ENCODE peak calls at places on chromosomes 7 and 10, in five cellular contexts. One of them, this sample, is unnamed.

GRCh38 chr7:138898255-138898654 is 82.9 kb downstream of the KIAA1549 start:
- DNase-seq in astrocyte of the cerebellum: no peak
- DNase-seq in tibial nerve: no peak
- DNase-seq in brain microvascular endothelial cell: no peak
- DNase-seq in heart right ventricle: no peak
- DNase-seq in this sample: no peak

GRCh38 chr10:61857746-61858145 is 43.8 kb upstream of the ARID5B start:
- DNase-seq in astrocyte of the cerebellum: no peak
- DNase-seq in brain microvascular endothelial cell: no peak
- DNase-seq in tibial nerve: no peak
- DNase-seq in heart right ventricle: no peak
- DNase-seq in this sample: no peak

GRCh38 chr7:90225181-90225580 is 13.6 kb downstream of the STEAP2 start:
- DNase-seq in brain microvascular endothelial cell: no peak
- DNase-seq in tibial nerve: no peak
- DNase-seq in astrocyte of the cerebellum: no peak
- DNase-seq in heart right ventricle: no peak
- DNase-seq in this sample: no peak

GRCh38 chr7:90262438-90262837 is 17.5 kb downstream of the CFAP69 start:
- DNase-seq in tibial nerve: no peak
- DNase-seq in heart right ventricle: no peak
- DNase-seq in astrocyte of the cerebellum: no peak
- DNase-seq in brain microvascular endothelial cell: no peak
- DNase-seq in this sample: no peak

GRCh38 chr7:73828107-73828803 is 2.5 kb upstream of the CLDN4 start:
- DNase-seq in tibial nerve: no peak
- DNase-seq in astrocyte of the cerebellum: no peak
- DNase-seq in heart right ventricle: no peak
- DNase-seq in brain microvascular endothelial cell: peak
- DNase-seq in this sample: no peak

GRCh38 chr7:81956520-81956919 is 186.7 kb upstream of the HGF start:
- DNase-seq in heart right ventricle: peak
- DNase-seq in tibial nerve: no peak
- DNase-seq in brain microvascular endothelial cell: peak
- DNase-seq in astrocyte of the cerebellum: peak
- DNase-seq in this sample: peak

GRCh38 chr10:58064714-58065528 is 202.8 kb downstream of the IPMK start:
- DNase-seq in astrocyte of the cerebellum: peak
- DNase-seq in brain microvascular endothelial cell: peak
- DNase-seq in tibial nerve: no peak
- DNase-seq in heart right ventricle: peak
- DNase-seq in this sample: peak

GRCh38 chr7:112360681-112361080 is 89.6 kb upstream of the IFRD1 start:
- DNase-seq in tibial nerve: no peak
- DNase-seq in brain microvascular endothelial cell: no peak
- DNase-seq in astrocyte of the cerebellum: no peak
- DNase-seq in heart right ventricle: no peak
- DNase-seq in this sample: no peak

GRCh38 chr7:36763084-36763807 is 39.0 kb upstream of the AOAH start:
- DNase-seq in tibial nerve: no peak
- DNase-seq in brain microvascular endothelial cell: no peak
- DNase-seq in astrocyte of the cerebellum: no peak
- DNase-seq in heart right ventricle: no peak
- DNase-seq in this sample: no peak

GRCh38 chr7:12431886-12432285 is 28.2 kb upstream of the VWDE start:
- DNase-seq in tibial nerve: no peak
- DNase-seq in heart right ventricle: no peak
- DNase-seq in astrocyte of the cerebellum: no peak
- DNase-seq in brain microvascular endothelial cell: peak
- DNase-seq in this sample: no peak

GRCh38 chr10:85175635-85176034 is 847.2 kb downstream of the CCSER2 start:
- DNase-seq in heart right ventricle: no peak
- DNase-seq in brain microvascular endothelial cell: no peak
- DNase-seq in astrocyte of the cerebellum: no peak
- DNase-seq in tibial nerve: no peak
- DNase-seq in this sample: no peak

GRCh38 chr10:6213257-6213905 is 10.6 kb downstream of the PFKFB3 start:
- DNase-seq in heart right ventricle: no peak
- DNase-seq in brain microvascular endothelial cell: no peak
- DNase-seq in tibial nerve: no peak
- DNase-seq in astrocyte of the cerebellum: no peak
- DNase-seq in this sample: no peak

GRCh38 chr7:128103498-128104108 is 72.4 kb upstream of the LRRC4 start:
- DNase-seq in brain microvascular endothelial cell: no peak
- DNase-seq in astrocyte of the cerebellum: no peak
- DNase-seq in tibial nerve: peak
- DNase-seq in heart right ventricle: peak
- DNase-seq in this sample: no peak

GRCh38 chr7:76343294-76343930 is 15.4 kb downstream of the YWHAG start:
- DNase-seq in heart right ventricle: no peak
- DNase-seq in brain microvascular endothelial cell: peak
- DNase-seq in astrocyte of the cerebellum: no peak
- DNase-seq in tibial nerve: no peak
- DNase-seq in this sample: no peak

GRCh38 chr7:49324707-49325106 is 400.4 kb downstream of the CDC14C start:
- DNase-seq in tibial nerve: no peak
- DNase-seq in heart right ventricle: no peak
- DNase-seq in astrocyte of the cerebellum: no peak
- DNase-seq in brain microvascular endothelial cell: no peak
- DNase-seq in this sample: no peak

GRCh38 chr10:43408331-43408709 is 666 bp downstream of the HNRNPF start:
- DNase-seq in tibial nerve: no peak
- DNase-seq in brain microvascular endothelial cell: no peak
- DNase-seq in heart right ventricle: no peak
- DNase-seq in astrocyte of the cerebellum: no peak
- DNase-seq in this sample: no peak

GRCh38 chr10:15168296-15168780 is at the start of gene NMT2:
- DNase-seq in brain microvascular endothelial cell: no peak
- DNase-seq in heart right ventricle: peak
- DNase-seq in tibial nerve: no peak
- DNase-seq in astrocyte of the cerebellum: no peak
- DNase-seq in this sample: no peak

GRCh38 chr7:148884299-148885022 is 370 bp upstream of the EZH2 start:
- DNase-seq in tibial nerve: peak
- DNase-seq in astrocyte of the cerebellum: peak
- DNase-seq in heart right ventricle: peak
- DNase-seq in brain microvascular endothelial cell: peak
- DNase-seq in this sample: peak

GRCh38 chr7:107924841-107925490 is 34.0 kb downstream of the DLD start:
- DNase-seq in heart right ventricle: no peak
- DNase-seq in brain microvascular endothelial cell: no peak
- DNase-seq in astrocyte of the cerebellum: no peak
- DNase-seq in tibial nerve: no peak
- DNase-seq in this sample: no peak

GRCh38 chr10:31586708-31587107 is 267.7 kb downstream of the ZEB1 start:
- DNase-seq in brain microvascular endothelial cell: no peak
- DNase-seq in tibial nerve: no peak
- DNase-seq in astrocyte of the cerebellum: no peak
- DNase-seq in heart right ventricle: peak
- DNase-seq in this sample: no peak

GRCh38 chr7:143391462-143392404 is 10.6 kb downstream of the ZYX start:
- DNase-seq in astrocyte of the cerebellum: peak
- DNase-seq in tibial nerve: peak
- DNase-seq in heart right ventricle: peak
- DNase-seq in brain microvascular endothelial cell: peak
- DNase-seq in this sample: no peak

GRCh38 chr7:45881759-45882464 is 6.4 kb upstream of the IGFBP1 start:
- DNase-seq in tibial nerve: no peak
- DNase-seq in brain microvascular endothelial cell: peak
- DNase-seq in astrocyte of the cerebellum: no peak
- DNase-seq in heart right ventricle: no peak
- DNase-seq in this sample: peak

GRCh38 chr7:101094791-101095375 is 9.6 kb downstream of the TRIM56 start:
- DNase-seq in heart right ventricle: peak
- DNase-seq in tibial nerve: no peak
- DNase-seq in brain microvascular endothelial cell: peak
- DNase-seq in astrocyte of the cerebellum: no peak
- DNase-seq in this sample: no peak

GRCh38 chr10:29807407-29807806 is 172.6 kb upstream of the SVIL start:
- DNase-seq in tibial nerve: no peak
- DNase-seq in brain microvascular endothelial cell: peak
- DNase-seq in heart right ventricle: no peak
- DNase-seq in astrocyte of the cerebellum: no peak
- DNase-seq in this sample: peak

GRCh38 chr10:112981553-112981952 is 31.5 kb downstream of the TCF7L2 start:
- DNase-seq in astrocyte of the cerebellum: no peak
- DNase-seq in heart right ventricle: no peak
- DNase-seq in brain microvascular endothelial cell: peak
- DNase-seq in tibial nerve: no peak
- DNase-seq in this sample: peak

GRCh38 chr10:92238586-92239098 is 52.2 kb downstream of the CPEB3 start:
- DNase-seq in tibial nerve: peak
- DNase-seq in brain microvascular endothelial cell: peak
- DNase-seq in astrocyte of the cerebellum: no peak
- DNase-seq in heart right ventricle: no peak
- DNase-seq in this sample: peak

GRCh38 chr10:30862486-30862885 is 169.2 kb downstream of the ZNF438 start:
- DNase-seq in astrocyte of the cerebellum: no peak
- DNase-seq in brain microvascular endothelial cell: no peak
- DNase-seq in tibial nerve: no peak
- DNase-seq in heart right ventricle: no peak
- DNase-seq in this sample: peak

GRCh38 chr7:159027091-159027802 is 117.4 kb downstream of the VIPR2 start:
- DNase-seq in tibial nerve: no peak
- DNase-seq in brain microvascular endothelial cell: no peak
- DNase-seq in astrocyte of the cerebellum: no peak
- DNase-seq in heart right ventricle: no peak
- DNase-seq in this sample: no peak

GRCh38 chr10:73655257-73655989 is 406 bp downstream of the SYNPO2L start:
- DNase-seq in heart right ventricle: no peak
- DNase-seq in brain microvascular endothelial cell: no peak
- DNase-seq in astrocyte of the cerebellum: no peak
- DNase-seq in tibial nerve: no peak
- DNase-seq in this sample: no peak

GRCh38 chr7:42262907-42263466 is 26.0 kb upstream of the GLI3 start:
- DNase-seq in brain microvascular endothelial cell: no peak
- DNase-seq in tibial nerve: no peak
- DNase-seq in heart right ventricle: peak
- DNase-seq in astrocyte of the cerebellum: peak
- DNase-seq in this sample: no peak

GRCh38 chr10:50538473-50539398 is 85.0 kb downstream of the SGMS1 start:
- DNase-seq in brain microvascular endothelial cell: no peak
- DNase-seq in tibial nerve: no peak
- DNase-seq in heart right ventricle: no peak
- DNase-seq in astrocyte of the cerebellum: no peak
- DNase-seq in this sample: no peak

DNA sequence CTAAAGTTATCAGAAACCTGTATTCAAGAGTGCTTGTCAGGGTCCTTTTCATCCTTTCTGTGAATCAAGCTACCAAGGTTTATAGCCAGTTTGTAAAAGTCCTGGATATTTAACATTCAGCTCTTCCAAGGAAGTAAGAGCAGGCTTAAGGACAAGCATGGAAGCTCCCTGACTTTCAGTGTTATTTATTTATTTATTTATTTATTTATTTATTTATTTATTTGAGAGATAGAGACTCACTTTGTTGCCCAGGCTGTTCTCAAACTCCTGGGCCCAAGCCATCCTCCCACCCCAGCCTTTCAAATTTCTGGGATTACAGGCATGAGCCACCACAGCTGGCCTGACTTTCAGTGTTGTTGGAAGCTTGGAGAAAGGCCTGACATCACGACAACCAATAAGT is 44.4 kb upstream of the RELN start:
- DNase-seq in astrocyte of the cerebellum: no peak
- DNase-seq in heart right ventricle: no peak
- DNase-seq in brain microvascular endothelial cell: no peak
- DNase-seq in tibial nerve: no peak
- DNase-seq in this sample: no peak
- H3K4me3 ChIP-seq in astrocyte of the cerebellum: no peak
- H3K4me3 ChIP-seq in heart right ventricle: no peak
- H3K4me3 ChIP-seq in brain microvascular endothelial cell: no peak
- H3K4me3 ChIP-seq in tibial nerve: no peak
- H3K4me3 ChIP-seq in this sample: no peak

GRCh38 chr7:47847207-47847606 is 101.1 kb downstream of the PKD1L1 start:
- DNase-seq in heart right ventricle: no peak
- DNase-seq in brain microvascular endothelial cell: no peak
- DNase-seq in astrocyte of the cerebellum: no peak
- DNase-seq in tibial nerve: no peak
- DNase-seq in this sample: no peak

GRCh38 chr7:47852330-47853245 is 95.7 kb downstream of the PKD1L1 start:
- DNase-seq in astrocyte of the cerebellum: no peak
- DNase-seq in tibial nerve: no peak
- DNase-seq in heart right ventricle: no peak
- DNase-seq in brain microvascular endothelial cell: no peak
- DNase-seq in this sample: no peak
- TF ChIP-seq CTCF in astrocyte of the cerebellum: no peak
- TF ChIP-seq CTCF in tibial nerve: no peak
- TF ChIP-seq CTCF in heart right ventricle: peak
- TF ChIP-seq CTCF in brain microvascular endothelial cell: peak
- TF ChIP-seq CTCF in this sample: peak

DNA sequence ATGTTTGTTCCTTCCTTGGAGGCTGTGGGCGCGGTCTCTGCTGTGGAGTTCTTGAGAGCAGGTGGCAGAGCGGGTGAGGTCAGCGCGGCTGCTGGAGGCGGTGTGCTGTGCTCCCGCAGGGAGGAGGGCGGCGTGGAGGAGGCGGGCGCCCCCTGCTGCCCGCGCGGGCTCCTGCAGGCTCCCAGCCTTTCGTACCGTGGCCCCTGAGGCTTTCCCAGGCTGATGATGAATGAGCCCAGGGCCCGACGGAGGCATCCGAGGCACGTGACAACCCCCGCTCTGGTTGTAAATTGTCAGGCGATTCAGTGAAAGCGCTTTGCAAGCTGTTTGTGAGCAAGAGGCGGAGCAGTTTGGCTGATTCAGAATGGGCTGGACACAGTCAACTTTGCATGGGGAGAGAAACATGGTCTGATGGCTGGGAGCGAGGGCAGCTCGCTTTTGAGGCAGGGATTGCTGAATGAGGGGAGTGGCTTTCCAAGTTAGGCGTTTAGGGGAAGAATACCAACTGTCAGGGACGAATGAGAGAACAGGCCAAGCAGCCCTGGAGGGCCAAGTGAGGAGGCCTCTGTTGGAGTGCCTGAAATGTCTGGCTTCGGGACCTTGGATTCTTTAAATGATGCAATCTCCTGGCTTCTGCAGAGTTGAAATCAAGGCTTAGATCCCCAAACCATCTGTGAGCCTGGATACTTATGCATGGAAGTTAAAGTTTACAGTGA is 46.6 kb downstream of the CDHR3 start:
- DNase-seq in brain microvascular endothelial cell: peak
- DNase-seq in tibial nerve: peak
- DNase-seq in heart right ventricle: peak
- DNase-seq in astrocyte of the cerebellum: peak
- DNase-seq in this sample: peak
- H3K4me3 ChIP-seq in brain microvascular endothelial cell: no peak
- H3K4me3 ChIP-seq in tibial nerve: no peak
- H3K4me3 ChIP-seq in heart right ventricle: peak
- H3K4me3 ChIP-seq in astrocyte of the cerebellum: no peak
- H3K4me3 ChIP-seq in this sample: peak

DNA sequence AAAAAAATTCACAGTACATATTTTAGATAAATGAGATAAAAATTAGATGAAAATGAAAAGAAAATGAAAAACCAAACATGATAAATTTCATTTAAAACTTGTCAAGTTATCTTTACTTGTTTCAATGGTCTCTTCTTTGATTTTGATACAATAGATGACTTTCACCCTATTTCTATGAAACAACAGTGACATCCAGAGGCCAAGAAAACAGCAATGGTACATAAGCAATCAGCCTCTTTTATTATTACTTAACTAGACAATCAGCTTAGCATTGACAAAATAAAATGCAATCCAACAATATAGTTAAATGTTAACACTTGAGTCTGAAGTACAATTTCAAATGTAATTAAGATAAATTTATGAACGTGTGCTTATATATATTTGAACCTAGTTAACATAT is 74.8 kb upstream of the GPR37 start:
- DNase-seq in heart right ventricle: no peak
- DNase-seq in astrocyte of the cerebellum: no peak
- DNase-seq in tibial nerve: no peak
- DNase-seq in brain microvascular endothelial cell: no peak
- DNase-seq in this sample: no peak
- TF ChIP-seq CTCF in heart right ventricle: no peak
- TF ChIP-seq CTCF in astrocyte of the cerebellum: no peak
- TF ChIP-seq CTCF in tibial nerve: no peak
- TF ChIP-seq CTCF in brain microvascular endothelial cell: no peak
- TF ChIP-seq CTCF in this sample: no peak

This sample was measured in AG09309.